ENCODE peak calls at places on chromosomes 5 and 9, in four cellular contexts. P is G401, K is psoas muscle, L is mucosa of gallbladder. N is an unnamed sample.

GRCh38 chr5:152142845-152143469 is 218.3 kb upstream of the GLRA1 start:
- DNase-seq in K (peak; percentile 62), P (peak; percentile 67), L (peak; percentile 23), N (peak; percentile 40)

GRCh38 chr5:75992677-75993582 is 90.3 kb upstream of the SV2C start:
- DNase-seq in L (no peak), P (no peak), K (no peak), N (no peak)

GRCh38 chr5:156394642-156395393 is 67.9 kb downstream of the SGCD start:
- DNase-seq in K (no peak), P (no peak), L (no peak), N (no peak)

GRCh38 chr5:168219515-168220410 is 71.7 kb upstream of the WWC1 start:
- DNase-seq in L (peak; percentile 73), P (peak; percentile 88), K (no peak), N (peak; percentile 15)

GRCh38 chr5:128629162-128629561 is 91.1 kb upstream of the FBN2 start:
- DNase-seq in L (no peak), K (no peak), P (no peak), N (no peak)

GRCh38 chr5:125505062-125505461 is 758.6 kb upstream of the ZNF608 start:
- DNase-seq in L (no peak), P (no peak), K (no peak), N (no peak)

GRCh38 chr5:129905467-129906176 is 1.4 kb downstream of the CHSY3 start:
- DNase-seq in K (peak; percentile 46), P (no peak), L (no peak), N (no peak)

GRCh38 chr5:172541119-172541763 is 86.9 kb upstream of the SH3PXD2B start:
- DNase-seq in K (no peak), P (no peak), L (peak; percentile 40), N (no peak)

GRCh38 chr5:150758534-150759333 is at the start of gene DCTN4:
- DNase-seq in P (peak; percentile 100), L (peak; percentile 97), K (peak; percentile 98), N (peak; percentile 91)

GRCh38 chr5:43555895-43556606 is 826 bp downstream of the PAIP1 start:
- DNase-seq in L (peak; percentile 40), K (peak; percentile 78), P (peak; percentile 48), N (no peak)

GRCh38 chr5:97121848-97122247 is 20.6 kb downstream of the LIX1 start:
- DNase-seq in K (no peak), L (no peak), P (no peak), N (no peak)

GRCh38 chr5:40755407-40756365 is at the start of gene TTC33:
- DNase-seq in K (peak; percentile 97), L (peak; percentile 96), P (peak; percentile 96), N (peak; percentile 90)

GRCh38 chr5:110957934-110958333 is 113.6 kb upstream of the TSLP start:
- DNase-seq in L (no peak), P (no peak), K (no peak), N (no peak)

GRCh38 chr9:97312101-97312500 is 4.6 kb downstream of the CCDC180 start:
- DNase-seq in P (no peak), K (no peak), L (no peak), N (no peak)

GRCh38 chr5:55003432-55004065 is 18.2 kb upstream of the ESM1 start:
- DNase-seq in L (no peak), P (no peak), K (no peak), N (no peak)

GRCh38 chr5:176738851-176739250 is 71.5 kb upstream of the UNC5A start:
- DNase-seq in K (no peak), P (peak; percentile 22), L (no peak), N (no peak)

GRCh38 chr9:70197384-70198039 is 61.3 kb upstream of the SMC5 start:
- DNase-seq in K (no peak), L (no peak), P (no peak), N (no peak)

GRCh38 chr5:115838885-115839518 is 2.4 kb downstream of the ATG12 start:
- DNase-seq in P (peak; percentile 74), K (peak; percentile 44), L (no peak), N (peak; percentile 59)

GRCh38 chr9:108377382-108377781 is 478.4 kb downstream of the ACTL7B start:
- DNase-seq in P (no peak), K (no peak), L (no peak), N (no peak)

GRCh38 chr9:111943746-111944145 is 47.1 kb downstream of the UGCG start:
- DNase-seq in L (no peak), P (no peak), K (no peak), N (no peak)

GRCh38 chr9:118644066-118644465 is 725.2 kb downstream of the BRINP1 start:
- DNase-seq in K (no peak), P (no peak), L (no peak), N (no peak)

GRCh38 chr5:163105456-163105855 is 331.9 kb upstream of the CCNG1 start:
- DNase-seq in P (no peak), K (no peak), L (no peak), N (no peak)

GRCh38 chr9:19988281-19988680 is 199.4 kb upstream of the SLC24A2 start:
- DNase-seq in K (no peak), P (peak; percentile 85), L (no peak), N (no peak)

GRCh38 chr5:172841258-172841657 is 7.2 kb downstream of the ERGIC1 start:
- DNase-seq in L (no peak), K (no peak), P (peak; percentile 82), N (no peak)

GRCh38 chr5:80368666-80369270 is 39.1 kb upstream of the ZFYVE16 start:
- DNase-seq in P (peak; percentile 6), L (no peak), K (no peak), N (no peak)

GRCh38 chr5:111232311-111233049 is 8.3 kb downstream of the CAMK4 start:
- DNase-seq in P (peak; percentile 92), K (no peak), L (no peak), N (no peak)

GRCh38 chr9:77747163-77747562 is 99.0 kb upstream of the GNA14 start:
- DNase-seq in K (no peak), P (no peak), L (no peak), N (no peak)

GRCh38 chr5:55982957-55983381 is 11.8 kb downstream of the IL6ST start:
- DNase-seq in K (no peak), P (peak; percentile 35), L (no peak), N (no peak)

GRCh38 chr9:121322037-121322736 is 47.9 kb downstream of the STOM start:
- DNase-seq in L (no peak), K (no peak), P (no peak), N (no peak)

GRCh38 chr9:132740526-132741309 is 70.5 kb downstream of the GTF3C4 start:
- DNase-seq in L (no peak), K (no peak), P (no peak), N (no peak)

GRCh38 chr9:25003686-25004085 is 458.0 kb upstream of the IZUMO3 start:
- DNase-seq in L (no peak), P (no peak), K (no peak), N (no peak)

GRCh38 chr9:138118601-138119071 is 241.1 kb downstream of the CACNA1B start:
- DNase-seq in L (no peak), P (no peak), K (no peak), N (no peak)

GRCh38 chr5:909086-909485 is 16.4 kb downstream of the TRIP13 start:
- DNase-seq in L (no peak), K (no peak), P (no peak), N (no peak)